ENCODE peak calls at places on chromosome 7, in seven cellular contexts. U is esophagus squamous epithelium; R is caudate nucleus; K is psoas muscle; I is left ventricle myocardium inferior; L is lower lobe of right lung; Y is CD4-positive, CD25-positive, alpha-beta regulatory T cell. X is an unnamed sample.

GRCh38 chr7:159020987-159021386 is 123.7 kb downstream of the VIPR2 start:
- DNase-seq in Y (no peak), L (no peak), K (peak), U (no peak), I (no peak), R (no peak), X (no peak)

GRCh38 chr7:30929686-30930085 is 18.0 kb downstream of the AQP1 start:
- DNase-seq in U (no peak), K (no peak), R (no peak), I (no peak), L (no peak), Y (no peak), X (peak)

GRCh38 chr7:146948708-146949107 is 832.1 kb downstream of the CNTNAP2 start:
- DNase-seq in I (no peak), R (no peak), U (no peak), L (no peak), Y (no peak), K (no peak), X (no peak)

GRCh38 chr7:7129381-7129780 is 53.0 kb upstream of the C1GALT1 start:
- DNase-seq in I (no peak), Y (no peak), L (no peak), K (no peak), U (no peak), R (no peak), X (no peak)

GRCh38 chr7:2941201-2941859 is 97.2 kb upstream of the GNA12 start:
- DNase-seq in R (no peak), U (no peak), K (no peak), I (no peak), L (no peak), Y (no peak), X (peak)

GRCh38 chr7:99099499-99100077 is 44.3 kb downstream of the SMURF1 start:
- DNase-seq in L (no peak), K (no peak), U (no peak), I (no peak), Y (no peak), R (no peak), X (no peak)

GRCh38 chr7:98225913-98226614 is 14.8 kb downstream of the BHLHA15 start:
- DNase-seq in I (no peak), U (no peak), K (peak), L (peak), R (no peak), Y (no peak), X (no peak)

GRCh38 chr7:44378744-44379143 is 53.4 kb upstream of the CAMK2B start:
- DNase-seq in R (no peak), I (no peak), Y (no peak), K (no peak), L (no peak), U (no peak), X (peak)

GRCh38 chr7:140876519-140877248 is 48.0 kb downstream of the BRAF start:
- DNase-seq in U (no peak), Y (no peak), I (no peak), R (no peak), L (no peak), K (no peak), X (no peak)

GRCh38 chr7:94423116-94423515 is 28.4 kb downstream of the COL1A2 start:
- DNase-seq in K (no peak), Y (no peak), R (no peak), U (no peak), L (no peak), I (no peak), X (no peak)

GRCh38 chr7:106332186-106332585 is 47.4 kb upstream of the NAMPT start:
- DNase-seq in I (no peak), K (no peak), U (no peak), R (no peak), Y (no peak), L (no peak), X (no peak)

GRCh38 chr7:141706394-141707064 is 1.6 kb upstream of the WEE2 start:
- DNase-seq in L (no peak), K (no peak), I (no peak), U (no peak), R (no peak), Y (no peak), X (no peak)

GRCh38 chr7:1839701-1840100 is 169.6 kb downstream of the ELFN1 start:
- DNase-seq in I (peak), K (peak), U (no peak), Y (no peak), R (no peak), L (peak), X (peak)

GRCh38 chr7:11331128-11332102 is 357.7 kb downstream of the PHF14 start:
- DNase-seq in K (no peak), U (no peak), Y (no peak), I (no peak), R (no peak), L (no peak), X (no peak)

GRCh38 chr7:15889501-15889900 is 203.0 kb upstream of the MEOX2 start:
- DNase-seq in L (no peak), R (no peak), Y (no peak), K (no peak), U (no peak), I (no peak), X (no peak)

GRCh38 chr7:23893942-23894890 is 184.2 kb downstream of the STK31 start:
- DNase-seq in Y (no peak), L (no peak), I (no peak), U (no peak), R (no peak), K (no peak), X (no peak)

GRCh38 chr7:11584406-11585031 is 247.5 kb downstream of the THSD7A start:
- DNase-seq in I (no peak), Y (no peak), L (no peak), U (no peak), K (no peak), R (no peak), X (no peak)

GRCh38 chr7:156819733-156820295 is 73.2 kb downstream of the LMBR1 start:
- DNase-seq in K (no peak), L (no peak), U (no peak), Y (no peak), I (no peak), R (no peak), X (no peak)

GRCh38 chr7:24825931-24826661 is 68.8 kb upstream of the GSDME start:
- DNase-seq in L (no peak), Y (no peak), R (no peak), I (no peak), U (no peak), K (no peak), X (peak)

GRCh38 chr7:33130184-33130583 is 820 bp downstream of the BBS9 start:
- DNase-seq in L (no peak), Y (no peak), K (no peak), R (no peak), I (no peak), U (no peak), X (no peak)

GRCh38 chr7:146647444-146647843 is 530.8 kb downstream of the CNTNAP2 start:
- DNase-seq in L (no peak), K (no peak), I (no peak), R (no peak), Y (no peak), U (no peak), X (no peak)

GRCh38 chr7:82007315-82007714 is 237.5 kb upstream of the HGF start:
- DNase-seq in Y (no peak), K (no peak), U (no peak), R (no peak), L (no peak), I (no peak), X (no peak)

GRCh38 chr7:34184466-34184865 is 279.1 kb downstream of the BMPER start:
- DNase-seq in K (no peak), Y (no peak), L (no peak), I (no peak), R (no peak), U (no peak), X (no peak)

GRCh38 chr7:20279979-20280378 is 50.7 kb upstream of the ITGB8 start:
- DNase-seq in I (no peak), Y (no peak), U (no peak), R (no peak), L (no peak), K (no peak), X (no peak)

GRCh38 chr7:73742753-73743641 is 4.4 kb upstream of the ABHD11 start:
- DNase-seq in Y (no peak), I (no peak), R (no peak), L (peak), K (no peak), U (no peak), X (no peak)

GRCh38 chr7:149635561-149636329 is 137.6 kb downstream of the ZNF467 start:
- DNase-seq in I (no peak), Y (no peak), K (no peak), L (no peak), U (no peak), R (no peak), X (no peak)

GRCh38 chr7:3695602-3696001 is 394.6 kb downstream of the SDK1 start:
- DNase-seq in U (no peak), L (no peak), I (no peak), R (no peak), K (no peak), Y (no peak), X (no peak)

GRCh38 chr7:125668321-125668993 is 738.8 kb upstream of the POT1 start:
- DNase-seq in U (no peak), L (no peak), K (no peak), R (no peak), I (no peak), Y (no peak), X (no peak)

GRCh38 chr7:125661677-125662076 is 732.1 kb upstream of the POT1 start:
- DNase-seq in I (no peak), L (no peak), Y (no peak), U (no peak), R (no peak), K (no peak), X (no peak)

GRCh38 chr7:125661006-125661405 is 731.4 kb upstream of the POT1 start:
- DNase-seq in L (no peak), I (no peak), K (no peak), Y (no peak), U (no peak), R (no peak), X (no peak)

GRCh38 chr7:125663961-125664360 is 734.3 kb upstream of the POT1 start:
- DNase-seq in L (no peak), U (no peak), Y (no peak), I (no peak), K (no peak), R (no peak), X (no peak)
- H3K27ac ChIP-seq in L (no peak), U (no peak), Y (no peak), I (no peak), K (no peak), R (no peak), X (no peak)

GRCh38 chr7:14020339-14020900 is 31.0 kb upstream of the ETV1 start:
- DNase-seq in U (no peak), I (no peak), L (no peak), Y (no peak), K (no peak), R (no peak), X (no peak)

GRCh38 chr7:14018751-14019150 is 29.3 kb upstream of the ETV1 start:
- DNase-seq in R (no peak), I (no peak), L (no peak), U (no peak), K (no peak), Y (no peak), X (no peak)

GRCh38 chr7:14021069-14021468 is 31.6 kb upstream of the ETV1 start:
- DNase-seq in L (no peak), K (no peak), Y (no peak), R (no peak), U (no peak), I (no peak), X (no peak)

GRCh38 chr7:14013880-14014279 is 24.4 kb upstream of the ETV1 start:
- DNase-seq in U (no peak), K (no peak), I (no peak), L (no peak), Y (no peak), R (no peak), X (no peak)

GRCh38 chr7:14016950-14017349 is 27.5 kb upstream of the ETV1 start:
- DNase-seq in U (no peak), I (no peak), Y (no peak), K (no peak), L (no peak), R (no peak), X (no peak)
- H3K27ac ChIP-seq in U (no peak), I (no peak), Y (no peak), K (no peak), L (no peak), R (no peak), X (no peak)

DNA sequence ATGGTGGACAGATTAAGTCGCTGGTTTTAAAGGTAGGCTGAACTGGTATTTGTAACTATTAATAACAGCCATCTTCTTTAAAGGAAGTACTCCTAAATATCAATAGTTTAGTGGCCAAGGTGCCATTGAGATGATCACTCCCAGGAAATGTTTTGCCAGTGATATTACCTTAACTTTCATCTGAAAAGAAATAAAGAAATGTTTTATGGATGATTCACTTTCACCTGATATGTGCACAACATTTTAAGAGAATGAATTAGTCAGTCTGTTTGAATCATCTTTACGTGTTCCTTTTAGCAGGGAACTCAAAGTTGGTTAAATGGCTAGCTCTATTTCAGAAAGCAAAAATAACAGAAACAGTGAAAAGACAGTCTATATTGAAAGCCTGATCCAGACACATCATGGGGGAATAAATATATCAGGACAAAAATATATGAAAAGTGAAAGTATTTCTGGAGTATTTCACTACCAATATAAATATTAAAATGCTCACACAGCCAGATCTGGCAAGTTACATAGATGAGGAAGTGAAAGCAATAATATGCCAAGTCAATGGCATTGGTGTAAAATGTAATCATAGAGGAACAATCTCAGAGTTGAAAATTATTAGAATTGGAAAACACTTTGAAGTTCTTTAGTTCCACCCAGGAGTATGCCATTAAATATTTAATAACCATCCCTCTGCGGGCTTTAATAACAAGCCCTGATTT is 20.8 kb downstream of the MET start:
- DNase-seq in R (no peak), I (no peak), Y (no peak), U (no peak), K (no peak), L (no peak), X (no peak)
- H3K27ac ChIP-seq in R (no peak), I (no peak), Y (no peak), U (no peak), K (peak), L (no peak), X (peak)

GRCh38 chr7:503046-503574 is 16.5 kb downstream of the PDGFA start:
- DNase-seq in U (no peak), R (no peak), L (peak), K (peak), I (no peak), Y (no peak), X (peak)
- H3K27ac ChIP-seq in U (no peak), R (no peak), L (no peak), K (no peak), I (peak), Y (no peak), X (no peak)

DNA sequence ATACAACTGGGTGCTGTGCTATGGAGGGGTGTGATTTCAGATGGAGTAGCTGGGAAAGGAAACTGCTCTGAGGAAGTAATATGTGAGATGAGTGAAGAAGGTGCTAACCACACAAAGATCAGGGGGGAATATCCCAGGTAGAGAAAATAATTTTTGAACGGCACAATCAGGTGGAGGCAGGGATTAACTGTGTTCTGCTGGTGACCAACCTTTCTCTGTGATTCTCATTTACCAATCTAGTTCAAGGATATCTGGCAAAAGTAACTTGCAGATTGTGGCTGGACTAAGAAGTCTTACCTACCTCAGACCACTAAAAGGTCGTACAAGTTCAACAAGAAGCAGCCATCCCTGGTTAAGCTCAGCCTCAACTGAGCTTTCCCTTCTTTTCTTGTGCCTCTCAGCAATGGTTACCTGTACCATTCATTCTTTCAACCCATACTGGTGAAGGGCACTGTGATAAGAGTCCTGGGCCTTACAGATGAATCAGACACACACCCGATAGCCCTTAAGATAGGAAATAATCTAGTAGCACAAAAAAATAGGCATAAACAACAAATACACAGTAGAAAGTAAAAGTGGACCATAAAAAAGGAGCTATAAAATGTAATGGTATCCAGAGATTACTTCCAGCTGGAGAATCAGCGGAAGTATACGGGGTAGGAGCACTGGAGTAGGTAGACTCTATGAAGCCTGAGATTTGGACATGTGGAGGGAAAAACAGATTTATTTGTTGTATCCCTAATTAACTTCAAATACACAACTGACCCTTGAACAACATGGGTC is 96.6 kb downstream of the UBE2H start:
- DNase-seq in U (no peak), L (no peak), Y (no peak), K (no peak), I (no peak), R (no peak), X (no peak)
- H3K27ac ChIP-seq in U (peak), L (no peak), Y (no peak), K (no peak), I (peak), R (no peak), X (peak)